ENCODE peak calls at places on chromosomes 5 and 9, in six cellular contexts. One of them, this sample, is unnamed.
A peak's percentile ranks its signal among the peaks of the same experiment; 100 is the strongest.

GRCh38 chr5:149789835-149790234 is 59.7 kb downstream of the PPARGC1B start:
- DNase-seq in A549: no peak
- DNase-seq in NCI-H1092 treated with DMSO at 0.1 percent for 48 hours: no peak
- DNase-seq in activated T-cell treated with anti-CD3 and anti-CD28 coated beads, Interleukin-2, amount 50 U/mL, for 24 hours: no peak
- DNase-seq in activated naive CD4-positive, alpha-beta T cell treated with anti-CD3 and anti-CD28 coated beads for 36 hours: no peak
- DNase-seq in GM18507: no peak
- DNase-seq in this sample: no peak

GRCh38 chr9:106878943-106879916 is 16.3 kb downstream of the ZNF462 start:
- DNase-seq in activated naive CD4-positive, alpha-beta T cell treated with anti-CD3 and anti-CD28 coated beads for 36 hours: no peak
- DNase-seq in GM18507: no peak
- DNase-seq in A549: no peak
- DNase-seq in activated T-cell treated with anti-CD3 and anti-CD28 coated beads, Interleukin-2, amount 50 U/mL, for 24 hours: no peak
- DNase-seq in NCI-H1092 treated with DMSO at 0.1 percent for 48 hours: peak; percentile 61
- DNase-seq in this sample: no peak

GRCh38 chr5:6488021-6488420 is 39.4 kb downstream of the UBE2QL1 start:
- DNase-seq in NCI-H1092 treated with DMSO at 0.1 percent for 48 hours: peak; percentile 14
- DNase-seq in activated naive CD4-positive, alpha-beta T cell treated with anti-CD3 and anti-CD28 coated beads for 36 hours: no peak
- DNase-seq in activated T-cell treated with anti-CD3 and anti-CD28 coated beads, Interleukin-2, amount 50 U/mL, for 24 hours: no peak
- DNase-seq in A549: no peak
- DNase-seq in GM18507: no peak
- DNase-seq in this sample: no peak

GRCh38 chr9:135081264-135081660 is 6.2 kb upstream of the OLFM1 start:
- DNase-seq in activated T-cell treated with anti-CD3 and anti-CD28 coated beads, Interleukin-2, amount 50 U/mL, for 24 hours: no peak
- DNase-seq in GM18507: no peak
- DNase-seq in activated naive CD4-positive, alpha-beta T cell treated with anti-CD3 and anti-CD28 coated beads for 36 hours: no peak
- DNase-seq in A549: no peak
- DNase-seq in NCI-H1092 treated with DMSO at 0.1 percent for 48 hours: no peak
- DNase-seq in this sample: no peak

GRCh38 chr5:6686916-6687409 is 26.3 kb upstream of the TENT4A start:
- DNase-seq in activated naive CD4-positive, alpha-beta T cell treated with anti-CD3 and anti-CD28 coated beads for 36 hours: no peak
- DNase-seq in A549: no peak
- DNase-seq in GM18507: no peak
- DNase-seq in NCI-H1092 treated with DMSO at 0.1 percent for 48 hours: no peak
- DNase-seq in activated T-cell treated with anti-CD3 and anti-CD28 coated beads, Interleukin-2, amount 50 U/mL, for 24 hours: no peak
- DNase-seq in this sample: no peak

GRCh38 chr5:110048508-110048907 is 358.8 kb downstream of the MAN2A1 start:
- DNase-seq in activated T-cell treated with anti-CD3 and anti-CD28 coated beads, Interleukin-2, amount 50 U/mL, for 24 hours: no peak
- DNase-seq in GM18507: no peak
- DNase-seq in A549: no peak
- DNase-seq in activated naive CD4-positive, alpha-beta T cell treated with anti-CD3 and anti-CD28 coated beads for 36 hours: peak; percentile 15
- DNase-seq in NCI-H1092 treated with DMSO at 0.1 percent for 48 hours: no peak
- DNase-seq in this sample: no peak

GRCh38 chr9:12759767-12760166 is 15.1 kb upstream of the LURAP1L start:
- DNase-seq in activated naive CD4-positive, alpha-beta T cell treated with anti-CD3 and anti-CD28 coated beads for 36 hours: no peak
- DNase-seq in NCI-H1092 treated with DMSO at 0.1 percent for 48 hours: no peak
- DNase-seq in GM18507: no peak
- DNase-seq in activated T-cell treated with anti-CD3 and anti-CD28 coated beads, Interleukin-2, amount 50 U/mL, for 24 hours: no peak
- DNase-seq in A549: no peak
- DNase-seq in this sample: no peak

GRCh38 chr9:125296843-125297372 is 35.3 kb downstream of the GAPVD1 start:
- DNase-seq in activated naive CD4-positive, alpha-beta T cell treated with anti-CD3 and anti-CD28 coated beads for 36 hours: no peak
- DNase-seq in GM18507: no peak
- DNase-seq in NCI-H1092 treated with DMSO at 0.1 percent for 48 hours: peak; percentile 93
- DNase-seq in A549: peak; percentile 45
- DNase-seq in activated T-cell treated with anti-CD3 and anti-CD28 coated beads, Interleukin-2, amount 50 U/mL, for 24 hours: no peak
- DNase-seq in this sample: no peak

GRCh38 chr9:123353984-123354591 is 1.9 kb upstream of the CRB2 start:
- DNase-seq in GM18507: peak; percentile 59
- DNase-seq in activated T-cell treated with anti-CD3 and anti-CD28 coated beads, Interleukin-2, amount 50 U/mL, for 24 hours: peak; percentile 74
- DNase-seq in NCI-H1092 treated with DMSO at 0.1 percent for 48 hours: peak; percentile 24
- DNase-seq in A549: peak; percentile 84
- DNase-seq in activated naive CD4-positive, alpha-beta T cell treated with anti-CD3 and anti-CD28 coated beads for 36 hours: peak; percentile 68
- DNase-seq in this sample: peak; percentile 53